ENCODE peak calls at places on chromosomes 12 and 14, in seven cellular contexts. N is WERI-Rb-1, T is progenitor cell of endocrine pancreas, W is IMR-90, K is psoas muscle, Z is neural crest cell, F is tibial nerve. E is an unnamed sample.

GRCh38 chr14:100159107-100159864 is at the start of gene DEGS2:
- DNase-seq in N (peak; percentile 57), T (peak; percentile 60), W (no peak), K (no peak), Z (no peak), F (no peak), E (no peak)

GRCh38 chr12:38384816-38385491 is 68.4 kb downstream of the ALG10B start:
- DNase-seq in N (peak; percentile 22), T (no peak), W (no peak), K (no peak), Z (no peak), F (no peak), E (no peak)

GRCh38 chr12:53071591-53072551 is 7.3 kb downstream of the SPRYD3 start:
- DNase-seq in N (peak; percentile 59), T (no peak), W (peak; percentile 33), K (peak; percentile 89), Z (no peak), F (peak; percentile 83), E (no peak)

GRCh38 chr14:80491131-80491530 is 279.8 kb upstream of the DIO2 start:
- DNase-seq in N (no peak), T (no peak), W (peak; percentile 65), K (peak; percentile 78), Z (no peak), F (peak; percentile 37), E (no peak)

GRCh38 chr12:91851741-91852477 is 293.7 kb downstream of the BTG1 start:
- DNase-seq in N (no peak), T (no peak), W (no peak), K (no peak), Z (no peak), F (no peak), E (no peak)

GRCh38 chr14:64244279-64244678 is 49.9 kb downstream of the ESR2 start:
- DNase-seq in N (no peak), T (no peak), W (no peak), K (no peak), Z (no peak), F (no peak), E (peak; percentile 25)

GRCh38 chr12:115377230-115377629 is 693.3 kb upstream of the TBX3 start:
- DNase-seq in N (no peak), T (no peak), W (no peak), K (no peak), Z (no peak), F (no peak), E (no peak)

GRCh38 chr14:64938972-64939816 is 3.4 kb downstream of the GPX2 start:
- DNase-seq in N (no peak), T (no peak), W (no peak), K (no peak), Z (no peak), F (no peak), E (no peak)

GRCh38 chr12:2129076-2129475 is 76.3 kb downstream of the CACNA1C start:
- DNase-seq in N (no peak), T (no peak), W (peak; percentile 75), K (no peak), Z (no peak), F (no peak), E (no peak)

GRCh38 chr12:27571463-27571862 is 47.5 kb downstream of the PPFIBP1 start:
- DNase-seq in N (no peak), T (no peak), W (peak; percentile 91), K (no peak), Z (no peak), F (no peak), E (no peak)

GRCh38 chr12:3491938-3492867 is 1.2 kb downstream of the PRMT8 start:
- DNase-seq in N (peak; percentile 52), T (peak; percentile 92), W (peak; percentile 32), K (peak; percentile 76), Z (peak; percentile 75), F (no peak), E (peak; percentile 57)

GRCh38 chr14:26163761-26164160 is 434.1 kb downstream of the NOVA1 start:
- DNase-seq in N (peak; percentile 61), T (no peak), W (peak; percentile 20), K (no peak), Z (no peak), F (no peak), E (no peak)

GRCh38 chr12:88206636-88207035 is 64.5 kb downstream of the TMTC3 start:
- DNase-seq in N (no peak), T (no peak), W (peak; percentile 68), K (no peak), Z (no peak), F (no peak), E (no peak)

GRCh38 chr12:46382974-46383653 is 10.5 kb upstream of the SLC38A2 start:
- DNase-seq in N (peak; percentile 97), T (peak; percentile 86), W (peak; percentile 97), K (peak; percentile 99), Z (peak; percentile 79), F (peak; percentile 93), E (peak; percentile 95)

GRCh38 chr14:25431211-25432076 is 381.5 kb upstream of the STXBP6 start:
- DNase-seq in N (peak; percentile 13), T (peak; percentile 25), W (no peak), K (no peak), Z (peak; percentile 23), F (no peak), E (no peak)

GRCh38 chr12:570949-571794 is 92.1 kb downstream of the NINJ2 start:
- DNase-seq in N (no peak), T (no peak), W (peak; percentile 80), K (peak; percentile 89), Z (no peak), F (peak; percentile 64), E (peak; percentile 82)

GRCh38 chr12:11601647-11602046 is 47.8 kb upstream of the ETV6 start:
- DNase-seq in N (no peak), T (no peak), W (no peak), K (no peak), Z (no peak), F (no peak), E (no peak)

GRCh38 chr12:104494816-104495158 is 38.0 kb downstream of the CHST11 start:
- DNase-seq in N (no peak), T (no peak), W (no peak), K (no peak), Z (no peak), F (no peak), E (no peak)

GRCh38 chr12:1277905-1278304 is 286.9 kb downstream of the ERC1 start:
- DNase-seq in N (no peak), T (no peak), W (no peak), K (no peak), Z (no peak), F (no peak), E (no peak)

GRCh38 chr12:94099191-94099983 is 49.0 kb upstream of the PLXNC1 start:
- DNase-seq in N (no peak), T (no peak), W (peak; percentile 81), K (no peak), Z (no peak), F (no peak), E (no peak)

GRCh38 chr12:52920937-52921336 is 16.1 kb upstream of the KRT8 start:
- DNase-seq in N (no peak), T (no peak), W (peak; percentile 26), K (no peak), Z (no peak), F (no peak), E (no peak)

GRCh38 chr12:110330544-110330943 is 49.5 kb downstream of the ATP2A2 start:
- DNase-seq in N (no peak), T (no peak), W (peak; percentile 48), K (no peak), Z (no peak), F (no peak), E (no peak)

DNA sequence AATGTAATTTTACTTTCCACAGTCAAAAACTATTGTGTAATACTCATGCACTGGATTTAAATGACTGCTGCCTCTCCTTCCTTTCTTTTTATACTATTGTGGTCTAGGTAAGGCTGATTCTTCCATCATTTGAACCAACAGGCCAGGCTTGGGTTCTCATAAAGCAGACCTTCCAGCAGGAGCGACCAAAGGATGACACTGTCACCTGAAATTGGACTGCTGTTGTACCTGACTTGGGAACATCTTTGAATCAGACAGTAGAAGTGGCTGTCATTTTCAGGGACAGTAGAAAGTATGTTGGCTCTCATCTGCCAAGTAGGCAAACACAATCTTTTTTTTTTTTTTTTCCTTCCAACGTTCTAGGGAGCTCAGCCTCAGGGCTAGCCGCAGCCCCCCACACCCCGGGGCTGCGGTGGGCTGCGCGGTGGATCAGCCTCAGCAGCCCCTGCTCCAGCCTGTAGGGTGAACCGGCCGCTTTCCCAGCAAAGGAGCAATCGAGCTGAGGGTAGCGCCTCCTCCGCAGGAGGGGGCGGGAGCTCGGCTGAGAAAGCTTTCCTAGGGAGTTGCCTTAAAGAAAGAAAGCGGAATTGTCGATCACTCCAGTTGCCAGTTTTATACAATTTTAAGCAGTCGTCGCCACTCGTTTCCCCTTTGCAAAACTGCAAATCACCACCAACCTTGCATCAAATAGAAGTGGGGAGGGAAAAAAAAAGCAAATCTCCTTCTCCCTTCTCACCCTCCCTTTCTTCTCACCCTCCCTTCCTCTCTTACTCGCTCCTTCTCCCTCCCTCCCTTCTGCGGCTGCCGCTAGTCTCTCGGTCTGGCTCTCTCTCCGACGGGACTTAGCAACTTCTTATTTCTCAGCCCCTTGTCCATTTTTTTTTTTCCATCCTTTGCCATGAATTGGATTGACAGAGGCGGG is at the start of gene PDE3A:
- DNase-seq in N (peak; percentile 69), T (peak; percentile 67), W (peak; percentile 73), K (peak; percentile 72), Z (peak; percentile 61), F (peak; percentile 29), E (no peak)
- TF ChIP-seq CTCF in N (no peak), T (peak; percentile 53), W (no peak), K (no peak), Z (peak; percentile 53), F (no peak), E (no peak)

GRCh38 chr14:55377236-55377635 is 34.4 kb downstream of the ATG14 start:
- DNase-seq in N (no peak), T (no peak), W (no peak), K (no peak), Z (no peak), F (no peak), E (no peak)
- TF ChIP-seq CTCF in N (peak; percentile 23), T (no peak), W (no peak), K (no peak), Z (no peak), F (no peak), E (no peak)

GRCh38 chr14:104157303-104157928 is 19.0 kb downstream of the KIF26A start:
- DNase-seq in N (peak; percentile 45), T (no peak), W (no peak), K (no peak), Z (no peak), F (no peak), E (no peak)

GRCh38 chr14:104155513-104155912 is 17.1 kb downstream of the KIF26A start:
- DNase-seq in N (no peak), T (no peak), W (no peak), K (peak; percentile 66), Z (no peak), F (no peak), E (no peak)

GRCh38 chr14:104158827-104159798 is 20.7 kb downstream of the KIF26A start:
- DNase-seq in N (no peak), T (no peak), W (no peak), K (no peak), Z (no peak), F (no peak), E (no peak)

GRCh38 chr14:104154246-104154645 is 15.9 kb downstream of the KIF26A start:
- DNase-seq in N (no peak), T (no peak), W (no peak), K (no peak), Z (no peak), F (no peak), E (no peak)

GRCh38 chr14:104156142-104156541 is 17.8 kb downstream of the KIF26A start:
- DNase-seq in N (no peak), T (no peak), W (no peak), K (no peak), Z (no peak), F (no peak), E (no peak)
- TF ChIP-seq CTCF in N (no peak), T (no peak), W (no peak), K (no peak), Z (no peak), F (no peak), E (no peak)

GRCh38 chr12:6534158-6534913 is at the start of gene GAPDH:
- DNase-seq in N (peak; percentile 95), T (peak; percentile 85), W (peak; percentile 97), K (peak; percentile 95), Z (peak; percentile 85), F (peak; percentile 82), E (peak; percentile 91)
- TF ChIP-seq CTCF in N (no peak), T (no peak), W (peak; percentile 3), K (no peak), Z (no peak), F (no peak), E (no peak)

E was measured in breast epithelium.